ENCODE peak calls at places on chromosome 4, in eight cellular contexts. One of them, this sample, is unnamed.

GRCh38 chr4:89868999-89869589 is 25.6 kb upstream of the MMRN1 start:
- DNase-seq in Calu3: no peak
- DNase-seq in WTC11: no peak
- DNase-seq in nucleus accumbens: no peak
- DNase-seq in activated T-helper 1 cell treated with anti-CD3 and anti-CD28 coated beads, Interleukin-2, amount 50 U/mL, for 16 hours: no peak
- DNase-seq in fibroblast of the aortic adventitia: peak; percentile 25
- DNase-seq in HS-5: no peak
- DNase-seq in HCEC 1CT: no peak
- DNase-seq in this sample: peak; percentile 16

GRCh38 chr4:121736735-121737351 is 28.1 kb downstream of the SMIM43 start:
- DNase-seq in HCEC 1CT: peak; percentile 45
- DNase-seq in activated T-helper 1 cell treated with anti-CD3 and anti-CD28 coated beads, Interleukin-2, amount 50 U/mL, for 16 hours: no peak
- DNase-seq in nucleus accumbens: no peak
- DNase-seq in WTC11: no peak
- DNase-seq in Calu3: peak; percentile 58
- DNase-seq in fibroblast of the aortic adventitia: peak; percentile 82
- DNase-seq in HS-5: no peak
- DNase-seq in this sample: peak; percentile 73

GRCh38 chr4:118326585-118326984 is 26.2 kb downstream of the PRSS12 start:
- DNase-seq in activated T-helper 1 cell treated with anti-CD3 and anti-CD28 coated beads, Interleukin-2, amount 50 U/mL, for 16 hours: no peak
- DNase-seq in HCEC 1CT: no peak
- DNase-seq in nucleus accumbens: no peak
- DNase-seq in fibroblast of the aortic adventitia: no peak
- DNase-seq in Calu3: no peak
- DNase-seq in WTC11: no peak
- DNase-seq in HS-5: no peak
- DNase-seq in this sample: no peak

GRCh38 chr4:69095301-69095731 is 958 bp upstream of the UGT2B7 start:
- DNase-seq in HCEC 1CT: no peak
- DNase-seq in WTC11: no peak
- DNase-seq in HS-5: peak; percentile 53
- DNase-seq in activated T-helper 1 cell treated with anti-CD3 and anti-CD28 coated beads, Interleukin-2, amount 50 U/mL, for 16 hours: no peak
- DNase-seq in Calu3: no peak
- DNase-seq in nucleus accumbens: no peak
- DNase-seq in fibroblast of the aortic adventitia: peak; percentile 85
- DNase-seq in this sample: peak; percentile 93

GRCh38 chr4:55251352-55251751 is 94.7 kb upstream of the SRD5A3 start:
- DNase-seq in HCEC 1CT: no peak
- DNase-seq in nucleus accumbens: no peak
- DNase-seq in fibroblast of the aortic adventitia: peak; percentile 65
- DNase-seq in activated T-helper 1 cell treated with anti-CD3 and anti-CD28 coated beads, Interleukin-2, amount 50 U/mL, for 16 hours: no peak
- DNase-seq in HS-5: no peak
- DNase-seq in WTC11: no peak
- DNase-seq in Calu3: no peak
- DNase-seq in this sample: no peak

GRCh38 chr4:152374606-152375285 is 161.1 kb downstream of the FBXW7 start:
- DNase-seq in fibroblast of the aortic adventitia: no peak
- DNase-seq in Calu3: no peak
- DNase-seq in HCEC 1CT: no peak
- DNase-seq in HS-5: no peak
- DNase-seq in nucleus accumbens: no peak
- DNase-seq in activated T-helper 1 cell treated with anti-CD3 and anti-CD28 coated beads, Interleukin-2, amount 50 U/mL, for 16 hours: no peak
- DNase-seq in WTC11: no peak
- DNase-seq in this sample: no peak

GRCh38 chr4:86926428-86927086 is 8.3 kb upstream of the AFF1 start:
- DNase-seq in WTC11: no peak
- DNase-seq in fibroblast of the aortic adventitia: no peak
- DNase-seq in HS-5: no peak
- DNase-seq in Calu3: no peak
- DNase-seq in activated T-helper 1 cell treated with anti-CD3 and anti-CD28 coated beads, Interleukin-2, amount 50 U/mL, for 16 hours: no peak
- DNase-seq in HCEC 1CT: no peak
- DNase-seq in nucleus accumbens: no peak
- DNase-seq in this sample: no peak

GRCh38 chr4:5887361-5888221 is 5.3 kb downstream of the CRMP1 start:
- DNase-seq in WTC11: peak; percentile 56
- DNase-seq in Calu3: no peak
- DNase-seq in nucleus accumbens: no peak
- DNase-seq in fibroblast of the aortic adventitia: no peak
- DNase-seq in HS-5: no peak
- DNase-seq in activated T-helper 1 cell treated with anti-CD3 and anti-CD28 coated beads, Interleukin-2, amount 50 U/mL, for 16 hours: no peak
- DNase-seq in HCEC 1CT: no peak
- DNase-seq in this sample: no peak

This sample was measured in fibroblast of villous mesenchyme.